ENCODE peak calls at places on chromosomes 4 and X, in seven cellular contexts. T is heart right ventricle, Q is GM13976, E is GF-D8, Z is sigmoid colon, H is iris pigment epithelial cell, S is nucleus accumbens. Y is an unnamed sample.

GRCh38 chr4:5890063-5890727 is 2.7 kb downstream of the CRMP1 start:
- DNase-seq in Z (no peak), S (peak; percentile 34), E (no peak), H (no peak), T (peak; percentile 14), Q (no peak), Y (peak; percentile 89)

GRCh38 chr4:67288964-67289363 is 256.3 kb downstream of the CENPC start:
- DNase-seq in H (no peak), Q (peak; percentile 29), E (peak; percentile 13), S (no peak), T (no peak), Z (no peak), Y (peak; percentile 53)

GRCh38 chr4:1464581-1465171 is 58.4 kb upstream of the NKX1-1 start:
- DNase-seq in T (no peak), Q (no peak), Z (no peak), S (no peak), H (no peak), E (no peak), Y (no peak)

GRCh38 chr4:15042529-15043167 is 40.4 kb downstream of the CPEB2 start:
- DNase-seq in S (no peak), E (no peak), H (no peak), Q (no peak), Z (no peak), T (no peak), Y (no peak)

GRCh38 chrX:125727117-125727516 is 407.4 kb downstream of the TEX13C start:
- DNase-seq in Z (no peak), H (no peak), S (no peak), T (no peak), Q (no peak), E (no peak), Y (no peak)

GRCh38 chr4:3114377-3114776 is 39.9 kb downstream of the HTT start:
- DNase-seq in T (no peak), E (no peak), H (no peak), Z (no peak), S (no peak), Q (no peak), Y (no peak)

GRCh38 chr4:124279741-124280140 is 432.8 kb downstream of the ANKRD50 start:
- DNase-seq in Q (no peak), Z (no peak), E (no peak), S (no peak), H (no peak), T (no peak), Y (no peak)

GRCh38 chr4:149980125-149980682 is 98.0 kb upstream of the DCLK2 start:
- DNase-seq in S (no peak), H (no peak), E (no peak), T (no peak), Z (no peak), Q (no peak), Y (no peak)

GRCh38 chr4:1400861-1401408 is 5.3 kb downstream of the NKX1-1 start:
- DNase-seq in H (no peak), E (no peak), Z (peak; percentile 52), S (no peak), T (no peak), Q (no peak), Y (no peak)

GRCh38 chrX:65136424-65136823 is 160.2 kb upstream of the ZC4H2 start:
- DNase-seq in H (no peak), T (no peak), Z (no peak), Q (no peak), E (no peak), S (no peak), Y (no peak)

GRCh38 chrX:49163555-49164419 is 1.2 kb downstream of the MAGIX start:
- DNase-seq in Q (peak; percentile 84), Z (peak; percentile 94), T (peak; percentile 89), E (peak; percentile 53), S (peak; percentile 79), H (peak; percentile 74), Y (peak; percentile 81)

GRCh38 chr4:151678048-151678853 is 82.6 kb downstream of the GATB start:
- DNase-seq in S (no peak), Q (no peak), E (no peak), T (no peak), Z (no peak), H (no peak), Y (no peak)

GRCh38 chrX:38513087-38513742 is 48.1 kb upstream of the TSPAN7 start:
- DNase-seq in Z (no peak), S (no peak), H (peak; percentile 3), Q (no peak), T (no peak), E (no peak), Y (no peak)

GRCh38 chrX:153966283-153966688 is 5.3 kb downstream of the HCFC1 start:
- DNase-seq in Q (no peak), T (no peak), Z (peak; percentile 80), S (no peak), H (peak; percentile 9), E (no peak), Y (no peak)

GRCh38 chr4:155906554-155907247 is 3.2 kb downstream of the TDO2 start:
- DNase-seq in S (no peak), T (peak; percentile 59), H (peak; percentile 98), Q (no peak), E (no peak), Z (no peak), Y (peak; percentile 77)

GRCh38 chrX:49986058-49986457 is 63.7 kb downstream of the CLCN5 start:
- DNase-seq in H (no peak), Z (no peak), Q (no peak), T (no peak), E (no peak), S (no peak), Y (no peak)

GRCh38 chr4:86307432-86307831 is 52.4 kb downstream of the MAPK10 start:
- DNase-seq in S (no peak), Z (no peak), Q (no peak), T (no peak), H (peak; percentile 44), E (no peak), Y (no peak)

GRCh38 chr4:87848622-87849351 is 16.0 kb downstream of the MEPE start:
- DNase-seq in Q (no peak), E (peak; percentile 11), S (peak; percentile 47), H (peak; percentile 77), T (peak; percentile 56), Z (peak; percentile 73), Y (peak; percentile 53)

GRCh38 chr4:126715067-126715466 is 917.7 kb upstream of the INTU start:
- DNase-seq in H (no peak), T (no peak), Z (no peak), S (no peak), Q (no peak), E (no peak), Y (no peak)

GRCh38 chrX:57929373-57929772 is 19.1 kb upstream of the ZXDA start:
- DNase-seq in Z (no peak), T (no peak), H (peak; percentile 20), Q (no peak), S (no peak), E (no peak), Y (peak; percentile 67)

GRCh38 chr4:123651536-123652175 is 255.1 kb downstream of the SPRY1 start:
- DNase-seq in S (no peak), H (no peak), T (no peak), E (no peak), Z (no peak), Q (no peak), Y (no peak)

GRCh38 chrX:134836497-134836968 is 154.3 kb upstream of the SMIM10 start:
- DNase-seq in H (peak; percentile 58), Q (no peak), S (no peak), E (no peak), Z (no peak), T (peak; percentile 6), Y (peak; percentile 71)

GRCh38 chrX:71998836-71999509 is 88.3 kb downstream of the NHSL2 start:
- DNase-seq in E (no peak), Z (no peak), T (peak; percentile 19), Q (peak; percentile 46), S (no peak), H (peak; percentile 16), Y (peak; percentile 59)

GRCh38 chr4:85779165-85779564 is 304.2 kb downstream of the ARHGAP24 start:
- DNase-seq in H (peak; percentile 80), T (no peak), E (no peak), S (no peak), Z (no peak), Q (no peak), Y (no peak)

GRCh38 chr4:2186133-2186864 is 55.6 kb downstream of the HAUS3 start:
- DNase-seq in Q (no peak), H (peak; percentile 30), T (no peak), E (no peak), Z (no peak), S (no peak), Y (peak; percentile 24)

GRCh38 chr4:169033660-169034059 is 23.6 kb upstream of the CBR4 start:
- DNase-seq in S (no peak), T (no peak), Z (no peak), H (peak; percentile 10), Q (no peak), E (no peak), Y (peak; percentile 53)

GRCh38 chrX:13694359-13694758 is 5.4 kb downstream of the RAB9A start:
- DNase-seq in E (no peak), H (no peak), T (no peak), Q (no peak), S (no peak), Z (no peak), Y (peak; percentile 57)

GRCh38 chrX:20829665-20830481 is 544.3 kb upstream of the CNKSR2 start:
- DNase-seq in Q (no peak), E (no peak), Z (no peak), T (no peak), H (peak; percentile 38), S (no peak), Y (peak; percentile 57)

GRCh38 chr4:89712141-89712540 is 124.8 kb downstream of the SNCA start:
- DNase-seq in S (no peak), H (peak; percentile 38), T (no peak), Q (no peak), Z (no peak), E (no peak), Y (no peak)

GRCh38 chr4:183846951-183847350 is 58.2 kb upstream of the STOX2 start:
- DNase-seq in Q (no peak), Z (no peak), H (no peak), E (no peak), T (no peak), S (no peak), Y (no peak)

Y was measured in A673.